ENCODE peak calls at places on chromosomes 4 and X, in four cellular contexts. One of them, this sample, is unnamed.

GRCh38 chr4:41256131-41256739 is 493 bp upstream of the UCHL1 start:
- DNase-seq in HFFc6: peak
- DNase-seq in WERI-Rb-1: no peak
- DNase-seq in endodermal cell: peak
- DNase-seq in this sample: no peak

GRCh38 chr4:88614058-88614457 is 21.8 kb downstream of the HERC3 start:
- DNase-seq in HFFc6: no peak
- DNase-seq in WERI-Rb-1: no peak
- DNase-seq in endodermal cell: no peak
- DNase-seq in this sample: no peak

GRCh38 chrX:153724252-153725038 is at the start of the genes ABCD1 and BCAP31:
- DNase-seq in HFFc6: peak
- DNase-seq in WERI-Rb-1: peak
- DNase-seq in endodermal cell: peak
- DNase-seq in this sample: peak

GRCh38 chr4:73871911-73872310 is 2.7 kb downstream of the CXCL1 start:
- DNase-seq in HFFc6: no peak
- DNase-seq in WERI-Rb-1: no peak
- DNase-seq in endodermal cell: no peak
- DNase-seq in this sample: no peak

GRCh38 chr4:7063362-7063761 is 4.5 kb downstream of the GRPEL1 start:
- DNase-seq in HFFc6: no peak
- DNase-seq in WERI-Rb-1: peak
- DNase-seq in endodermal cell: no peak
- DNase-seq in this sample: no peak

GRCh38 chrX:106246511-106246910 is 78.4 kb downstream of the PWWP3B start:
- DNase-seq in HFFc6: no peak
- DNase-seq in WERI-Rb-1: no peak
- DNase-seq in endodermal cell: no peak
- DNase-seq in this sample: no peak

GRCh38 chr4:5816851-5817375 is 76.0 kb downstream of the CRMP1 start:
- DNase-seq in HFFc6: no peak
- DNase-seq in WERI-Rb-1: no peak
- DNase-seq in endodermal cell: no peak
- DNase-seq in this sample: no peak

GRCh38 chrX:20263474-20263873 is 3.2 kb downstream of the RPS6KA3 start:
- DNase-seq in HFFc6: peak
- DNase-seq in WERI-Rb-1: no peak
- DNase-seq in endodermal cell: no peak
- DNase-seq in this sample: no peak

DNA sequence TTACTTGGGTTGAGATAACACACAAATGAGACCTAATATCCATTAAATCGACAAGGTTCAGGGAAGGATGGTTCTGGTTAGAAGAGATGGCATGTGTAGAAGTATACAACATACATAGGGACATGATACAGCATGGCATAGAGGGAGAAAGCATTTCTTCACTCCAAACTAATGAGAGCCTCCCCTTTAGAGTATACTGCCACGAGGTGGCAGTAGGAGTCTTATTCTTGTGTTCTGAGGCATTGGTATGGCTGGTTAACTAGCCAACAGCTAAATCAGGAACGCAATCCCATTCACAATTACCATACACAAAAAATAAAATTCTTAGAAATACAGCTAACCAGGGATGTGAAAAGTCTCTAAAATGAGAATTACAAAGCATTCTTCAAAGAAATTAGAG is 29.1 kb upstream of the TRO start:
- DNase-seq in HFFc6: peak
- DNase-seq in WERI-Rb-1: peak
- DNase-seq in endodermal cell: peak
- DNase-seq in this sample: no peak
- TF ChIP-seq CTCF in HFFc6: peak
- TF ChIP-seq CTCF in WERI-Rb-1: peak
- TF ChIP-seq CTCF in endodermal cell: peak
- TF ChIP-seq CTCF in this sample: no peak

GRCh38 chr4:151896880-151897279 is 136.1 kb upstream of the GATB start:
- DNase-seq in HFFc6: no peak
- DNase-seq in WERI-Rb-1: no peak
- DNase-seq in endodermal cell: no peak
- DNase-seq in this sample: no peak
- TF ChIP-seq CTCF in HFFc6: no peak
- TF ChIP-seq CTCF in WERI-Rb-1: no peak
- TF ChIP-seq CTCF in endodermal cell: no peak
- TF ChIP-seq CTCF in this sample: no peak

GRCh38 chrX:47618923-47619485 is 653 bp downstream of the SYN1 start:
- DNase-seq in HFFc6: no peak
- DNase-seq in WERI-Rb-1: no peak
- DNase-seq in endodermal cell: no peak
- DNase-seq in this sample: no peak

GRCh38 chrX:47621851-47622250 is 2.2 kb upstream of the SYN1 start:
- DNase-seq in HFFc6: no peak
- DNase-seq in WERI-Rb-1: no peak
- DNase-seq in endodermal cell: no peak
- DNase-seq in this sample: no peak

GRCh38 chrX:47620303-47620685 is 637 bp upstream of the SYN1 start:
- DNase-seq in HFFc6: no peak
- DNase-seq in WERI-Rb-1: no peak
- DNase-seq in endodermal cell: no peak
- DNase-seq in this sample: no peak

GRCh38 chrX:47623540-47624027 is 3.9 kb upstream of the SYN1 start:
- DNase-seq in HFFc6: peak
- DNase-seq in WERI-Rb-1: no peak
- DNase-seq in endodermal cell: peak
- DNase-seq in this sample: peak

GRCh38 chrX:47619486-47620302 is at the start of gene SYN1:
- DNase-seq in HFFc6: peak
- DNase-seq in WERI-Rb-1: peak
- DNase-seq in endodermal cell: peak
- DNase-seq in this sample: peak
- TF ChIP-seq CTCF in HFFc6: peak
- TF ChIP-seq CTCF in WERI-Rb-1: peak
- TF ChIP-seq CTCF in endodermal cell: no peak
- TF ChIP-seq CTCF in this sample: peak

GRCh38 chr4:123580981-123581664 is 184.5 kb downstream of the SPRY1 start:
- DNase-seq in HFFc6: no peak
- DNase-seq in WERI-Rb-1: peak
- DNase-seq in endodermal cell: no peak
- DNase-seq in this sample: no peak
- TF ChIP-seq CTCF in HFFc6: no peak
- TF ChIP-seq CTCF in WERI-Rb-1: peak
- TF ChIP-seq CTCF in endodermal cell: peak
- TF ChIP-seq CTCF in this sample: no peak

GRCh38 chr4:188408244-188409067 is 269.2 kb downstream of the TRIML1 start:
- DNase-seq in HFFc6: no peak
- DNase-seq in WERI-Rb-1: no peak
- DNase-seq in endodermal cell: no peak
- DNase-seq in this sample: no peak

GRCh38 chr4:188400456-188400855 is 261.2 kb downstream of the TRIML1 start:
- DNase-seq in HFFc6: no peak
- DNase-seq in WERI-Rb-1: no peak
- DNase-seq in endodermal cell: no peak
- DNase-seq in this sample: peak

GRCh38 chr4:188399834-188400233 is 260.6 kb downstream of the TRIML1 start:
- DNase-seq in HFFc6: no peak
- DNase-seq in WERI-Rb-1: no peak
- DNase-seq in endodermal cell: peak
- DNase-seq in this sample: no peak

DNA sequence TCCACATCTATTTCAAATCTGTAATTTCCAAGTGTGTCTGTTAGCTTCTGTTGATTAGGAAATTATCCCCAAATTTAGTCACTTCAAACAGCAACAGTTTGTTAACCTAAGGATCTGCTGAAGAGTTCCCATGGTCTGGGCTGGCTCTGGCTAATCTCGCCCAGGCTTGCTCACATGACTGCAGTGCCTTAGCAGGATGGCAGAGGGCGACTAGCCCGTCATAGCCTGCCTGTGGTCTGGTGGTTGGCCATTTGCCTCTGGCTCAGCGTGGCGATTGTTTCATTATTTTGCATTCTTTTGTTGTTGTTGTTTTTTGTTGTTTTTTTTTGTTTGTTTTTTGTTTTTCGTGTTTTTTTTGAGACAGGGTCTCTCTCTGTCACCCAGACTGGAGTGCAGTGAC is 264.0 kb downstream of the TRIML1 start:
- DNase-seq in HFFc6: no peak
- DNase-seq in WERI-Rb-1: no peak
- DNase-seq in endodermal cell: peak
- DNase-seq in this sample: peak
- TF ChIP-seq CTCF in HFFc6: no peak
- TF ChIP-seq CTCF in WERI-Rb-1: peak
- TF ChIP-seq CTCF in endodermal cell: peak
- TF ChIP-seq CTCF in this sample: no peak